ENCODE peak calls at places on chromosomes 4 and X, in ten cellular contexts. U is adrenal gland, N is mucosa of descending colon, R is small intestine, J is neural progenitor cell, C is OCI-LY7, W is PC-3, Z is colonic mucosa, K is K562, S is DND-41. D is an unnamed sample. For H3K4me1 and H3K36me3, the result is how much of the 10 kb centered on the place peaks cover.

GRCh38 chr4:75146223-75146622 is 213.3 kb downstream of the PARM1 start:
- DNase-seq in R (no peak), J (no peak), Z (no peak), W (no peak), K (no peak), S (no peak), N (no peak), U (no peak), C (no peak), D (no peak)

GRCh38 chrX:5648941-5649568 is 579.6 kb downstream of the NLGN4X start:
- DNase-seq in Z (no peak), R (no peak), N (no peak), W (no peak), K (no peak), C (no peak), J (no peak), U (no peak), S (no peak), D (no peak)

GRCh38 chr4:29581469-29581868 is 1138.7 kb upstream of the PCDH7 start:
- DNase-seq in K (no peak), J (no peak), W (no peak), C (no peak), U (no peak), N (no peak), S (no peak), Z (no peak), R (no peak), D (no peak)

GRCh38 chr4:41176357-41176756 is 38.0 kb downstream of the APBB2 start:
- DNase-seq in C (no peak), S (no peak), K (no peak), J (no peak), U (no peak), R (no peak), Z (no peak), W (peak), N (no peak), D (no peak)

GRCh38 chrX:11566814-11567213 is 98.9 kb downstream of the ARHGAP6 start:
- DNase-seq in U (no peak), C (no peak), R (no peak), K (no peak), N (no peak), W (no peak), S (no peak), J (no peak), Z (no peak), D (no peak)

GRCh38 chr4:45100936-45101818 is 374.8 kb upstream of the GNPDA2 start:
- DNase-seq in W (no peak), C (no peak), U (no peak), S (no peak), Z (no peak), J (no peak), K (no peak), R (no peak), N (peak), D (no peak)

GRCh38 chr4:189804884-189805283 is 135.8 kb upstream of the FRG1 start:
- DNase-seq in U (no peak), C (no peak), S (no peak), R (no peak), K (no peak), N (no peak), W (no peak), Z (no peak), J (no peak), D (no peak)

GRCh38 chrX:15451913-15452312 is 41.2 kb downstream of the PIR start:
- DNase-seq in R (no peak), N (no peak), W (no peak), C (no peak), Z (no peak), U (peak), K (no peak), S (no peak), J (no peak), D (no peak)

GRCh38 chr4:70704333-70705145 is 16.2 kb downstream of the UTP3 start:
- DNase-seq in S (peak), J (peak), N (peak), K (peak), U (peak), W (peak), C (peak), Z (peak), R (peak), D (peak)

DNA sequence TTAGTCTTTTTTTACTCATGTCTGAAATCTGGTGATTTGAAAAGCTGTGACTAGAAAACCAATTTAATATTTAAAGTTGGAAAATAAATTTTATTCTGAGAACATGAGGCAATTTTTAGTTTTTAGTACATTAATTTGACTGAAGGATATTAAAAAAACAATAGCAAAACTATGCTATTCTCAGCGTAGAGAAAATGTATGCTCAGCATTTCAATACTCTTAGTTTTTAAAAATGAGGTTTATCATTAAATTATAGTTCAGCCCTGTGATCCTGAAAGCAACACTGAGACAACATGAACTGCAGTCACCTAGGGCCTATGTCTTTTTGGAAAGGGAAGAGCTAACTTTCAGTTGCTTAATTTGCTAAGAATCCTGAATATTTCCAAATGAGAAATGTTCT is 9.5 kb downstream of the GALNT7 start:
- DNase-seq in K (no peak), N (no peak), C (no peak), U (no peak), W (no peak), Z (no peak), S (no peak), J (no peak), R (no peak), D (no peak)
- H3K4me1 ChIP-seq in K (under half), N (under half), C (under half), U (under half), W (half or more), Z (under half), S (under half), J (under half), R (under half), D (under half)

GRCh38 chr4:55440786-55441185 is 45.0 kb downstream of the TMEM165 start:
- DNase-seq in C (no peak), Z (no peak), K (no peak), U (no peak), S (no peak), N (no peak), W (no peak), R (no peak), J (no peak), D (no peak)

GRCh38 chr4:55437356-55437796 is 41.6 kb downstream of the TMEM165 start:
- DNase-seq in J (no peak), N (peak), R (peak), W (peak), U (peak), Z (peak), C (no peak), K (peak), S (no peak), D (peak)

GRCh38 chr4:55438314-55438713 is 42.6 kb downstream of the TMEM165 start:
- DNase-seq in R (peak), C (no peak), J (no peak), N (peak), S (no peak), Z (peak), U (no peak), K (no peak), W (no peak), D (no peak)

GRCh38 chr4:55437823-55438222 is 42.1 kb downstream of the TMEM165 start:
- DNase-seq in W (no peak), Z (no peak), C (no peak), U (no peak), S (no peak), K (no peak), N (no peak), J (no peak), R (no peak), D (no peak)

DNA sequence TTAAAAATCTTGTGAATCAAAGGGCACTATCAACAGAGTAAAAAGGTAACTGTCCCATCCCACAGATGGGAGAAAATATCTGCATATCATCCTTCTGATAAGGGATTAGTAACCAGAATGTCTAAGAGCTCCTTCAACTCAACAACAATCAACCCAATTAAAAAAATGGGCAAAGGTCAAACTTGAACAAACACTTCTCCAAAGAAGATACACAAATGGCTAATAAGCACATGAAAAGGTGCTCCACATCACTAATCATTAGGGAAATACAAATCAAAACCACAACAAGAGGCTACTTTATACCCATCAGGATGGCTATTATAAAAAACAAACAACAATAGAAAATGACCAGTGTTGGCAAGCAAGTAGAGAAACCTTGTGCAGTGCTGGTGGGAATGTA is 43.3 kb downstream of the TMEM165 start:
- DNase-seq in W (no peak), Z (no peak), J (no peak), C (no peak), K (no peak), R (peak), U (no peak), N (no peak), S (no peak), D (no peak)
- H3K36me3 ChIP-seq in W (half or more), Z (under half), J (under half), C (under half), K (half or more), R (under half), U (under half), N (under half), S (half or more), D (under half)

GRCh38 chr4:147839200-147839599 is 107.3 kb downstream of the ARHGAP10 start:
- DNase-seq in W (no peak), N (no peak), S (no peak), Z (no peak), C (no peak), K (no peak), U (no peak), R (no peak), J (no peak), D (no peak)

GRCh38 chr4:147837435-147837834 is 105.5 kb downstream of the ARHGAP10 start:
- DNase-seq in R (no peak), W (peak), J (peak), U (peak), C (peak), S (no peak), Z (no peak), K (peak), N (no peak), D (no peak)

GRCh38 chr4:147834480-147834879 is 102.6 kb downstream of the ARHGAP10 start:
- DNase-seq in N (no peak), W (no peak), R (no peak), S (no peak), J (no peak), Z (no peak), K (no peak), U (no peak), C (no peak), D (no peak)

GRCh38 chr4:147837854-147838253 is 106.0 kb downstream of the ARHGAP10 start:
- DNase-seq in J (no peak), S (no peak), N (no peak), C (no peak), W (no peak), Z (no peak), R (no peak), U (no peak), K (no peak), D (no peak)

GRCh38 chr4:147836807-147837206 is 104.9 kb downstream of the ARHGAP10 start:
- DNase-seq in C (no peak), U (no peak), Z (no peak), W (no peak), K (no peak), S (no peak), R (no peak), N (no peak), J (no peak), D (no peak)
- H3K4me1 ChIP-seq in C (under half), U (under half), Z (under half), W (under half), K (under half), S (under half), R (under half), N (under half), J (under half), D (under half)

DNA sequence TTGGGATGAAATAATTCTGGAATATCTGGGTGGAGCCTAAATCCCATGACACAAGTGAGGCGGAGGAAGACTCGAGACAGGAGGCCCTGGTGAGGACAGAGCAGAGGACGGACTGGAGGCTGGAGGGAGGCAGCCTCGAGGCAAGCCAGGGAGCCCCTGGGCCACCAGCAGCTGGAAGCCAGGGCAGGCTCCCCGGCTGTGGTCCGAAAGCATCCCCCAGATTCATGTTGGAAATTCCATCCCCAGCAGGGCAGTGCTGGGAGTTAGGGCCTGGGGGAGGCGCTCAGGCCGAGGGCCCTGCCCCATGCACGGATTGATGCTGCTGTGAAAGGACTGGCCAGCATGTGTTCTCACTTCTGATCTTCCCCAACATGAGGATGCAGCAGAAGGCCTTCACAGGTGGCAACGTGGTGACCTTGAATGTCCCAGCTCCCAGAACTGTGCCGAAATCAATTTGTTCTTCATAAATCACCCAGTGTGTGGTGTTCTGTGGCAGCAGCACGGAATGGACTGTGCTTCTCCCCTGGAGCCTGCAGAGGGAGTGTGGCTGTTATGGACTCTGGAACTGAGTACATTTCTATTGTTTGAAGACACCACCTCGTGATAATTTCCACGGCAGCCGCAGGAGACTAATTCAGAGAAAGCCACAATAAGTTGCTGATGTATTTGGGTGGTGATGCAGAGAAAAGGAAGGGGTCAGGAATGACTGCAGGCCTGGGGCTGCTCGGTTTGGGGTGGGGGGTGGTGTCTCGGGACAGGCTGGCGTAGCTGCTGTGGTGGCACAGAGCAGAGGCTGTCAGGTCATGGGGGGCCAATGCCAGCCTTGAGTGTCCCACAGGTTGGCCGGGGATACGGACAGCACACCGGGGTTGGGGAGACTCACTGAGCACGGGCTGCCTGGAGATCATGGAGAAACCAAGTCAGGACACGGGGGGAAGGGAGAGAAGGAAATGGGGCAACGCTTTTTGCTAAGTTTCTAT is 56.9 kb downstream of the PCGF3 start:
- DNase-seq in S (no peak), Z (no peak), C (peak), R (peak), J (no peak), U (peak), K (no peak), W (peak), N (no peak), D (no peak)
- H3K36me3 ChIP-seq in S (half or more), Z (under half), C (half or more), R (under half), J (under half), U (under half), K (half or more), W (under half), N (under half), D (half or more)

DNA sequence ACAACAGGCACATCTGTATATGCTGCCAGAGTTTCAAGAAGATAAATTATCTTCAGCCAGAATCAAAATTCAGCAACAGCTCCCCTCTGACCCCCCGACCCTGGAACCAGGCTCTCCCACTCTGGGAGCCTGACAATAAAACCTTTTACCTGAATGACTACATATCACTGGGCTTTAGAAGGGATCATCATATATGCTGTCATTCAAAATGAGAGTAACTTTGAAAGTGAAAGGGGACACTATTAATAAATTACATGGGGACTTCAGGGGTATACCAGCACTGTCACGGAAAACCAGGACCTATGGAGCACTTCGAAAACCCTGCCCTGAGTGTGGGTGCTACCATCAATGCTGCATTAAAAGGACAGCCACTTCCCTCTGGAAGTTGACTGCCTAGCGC is 26.2 kb downstream of the TSPAN5 start:
- DNase-seq in K (no peak), C (no peak), Z (no peak), S (no peak), J (no peak), U (no peak), W (no peak), R (no peak), N (no peak), D (no peak)
- H3K4me1 ChIP-seq in K (under half), C (under half), Z (under half), S (under half), J (under half), U (under half), W (under half), R (under half), N (under half), D (under half)

GRCh38 chrX:24733111-24733510 is 39.4 kb downstream of the POLA1 start:
- DNase-seq in J (no peak), K (no peak), W (no peak), C (no peak), N (no peak), S (no peak), R (no peak), Z (no peak), U (no peak), D (no peak)

GRCh38 chrX:24728530-24728929 is 34.8 kb downstream of the POLA1 start:
- DNase-seq in W (no peak), K (no peak), J (no peak), R (no peak), C (no peak), Z (no peak), S (no peak), U (no peak), N (no peak), D (no peak)

DNA sequence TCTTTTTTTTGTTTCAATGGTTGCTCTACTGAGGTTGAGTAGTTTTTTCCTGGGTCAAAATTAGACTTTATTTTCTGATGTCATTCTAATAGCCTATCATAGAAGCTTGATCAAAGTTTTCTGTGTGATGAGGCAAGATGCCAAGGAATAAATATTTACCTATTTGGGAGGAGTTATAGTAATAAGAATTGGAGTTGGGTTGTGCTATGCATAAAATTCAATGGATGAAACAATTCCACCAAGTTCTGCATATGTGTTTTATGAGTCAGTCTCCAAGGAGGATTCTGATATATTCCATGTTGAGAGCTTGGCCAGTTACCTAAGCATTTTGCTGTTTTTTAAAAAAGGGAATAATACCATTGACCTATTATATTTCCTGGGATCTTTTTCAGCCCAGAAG is 39.0 kb downstream of the POLA1 start:
- DNase-seq in K (no peak), R (peak), N (no peak), S (no peak), C (no peak), W (peak), J (no peak), U (no peak), Z (no peak), D (no peak)
- H3K36me3 ChIP-seq in K (half or more), R (under half), N (under half), S (half or more), C (half or more), W (under half), J (under half), U (under half), Z (under half), D (under half)

DNA sequence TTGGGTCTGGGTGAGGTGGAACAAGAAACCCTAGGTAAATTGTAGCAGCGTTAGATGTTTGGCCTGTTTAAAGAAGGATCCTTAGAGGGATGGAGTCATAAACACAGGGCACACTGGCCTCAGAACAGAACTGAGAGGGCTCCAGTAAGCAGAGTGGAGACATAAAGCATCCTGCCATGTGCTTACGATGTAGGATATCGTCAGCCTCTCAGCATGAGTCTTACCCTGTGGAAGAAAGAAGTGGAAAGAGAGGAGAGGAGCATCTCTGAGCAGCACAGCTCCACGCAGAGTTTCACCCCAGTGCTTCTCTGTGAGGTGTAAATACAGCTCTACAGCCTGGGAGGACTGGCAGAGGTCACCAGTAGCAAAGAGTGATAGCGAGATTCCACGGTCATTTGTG is 27.8 kb upstream of the SORBS2 start:
- DNase-seq in S (no peak), W (no peak), N (no peak), U (no peak), J (peak), R (no peak), Z (no peak), C (no peak), K (no peak), D (no peak)
- H3K4me1 ChIP-seq in S (under half), W (under half), N (under half), U (under half), J (half or more), R (under half), Z (under half), C (under half), K (under half), D (under half)